ENCODE peak calls at places on chromosomes 16 and 17, in ten cellular contexts. One of them, this sample, is unnamed.
A peak's percentile ranks its signal among the peaks of the same experiment; 100 is the strongest.

GRCh38 chr17:76578376-76578775 is 7.3 kb downstream of the ST6GALNAC2 start:
- DNase-seq in HFFc6: peak; percentile 69
- DNase-seq in H9: no peak
- DNase-seq in CD4-positive, alpha-beta T cell: no peak
- DNase-seq in heart left ventricle: no peak
- DNase-seq in AG09309: no peak
- DNase-seq in ovary: no peak
- DNase-seq in Calu3: no peak
- DNase-seq in GM13977: no peak
- DNase-seq in sigmoid colon: no peak
- DNase-seq in this sample: no peak

GRCh38 chr16:77637939-77638338 is 84.4 kb upstream of the NUDT7 start:
- DNase-seq in heart left ventricle: no peak
- DNase-seq in ovary: no peak
- DNase-seq in AG09309: no peak
- DNase-seq in HFFc6: no peak
- DNase-seq in sigmoid colon: no peak
- DNase-seq in H9: no peak
- DNase-seq in GM13977: no peak
- DNase-seq in CD4-positive, alpha-beta T cell: no peak
- DNase-seq in Calu3: no peak
- DNase-seq in this sample: no peak

GRCh38 chr17:49687878-49688491 is 10.1 kb upstream of the SPOP start:
- DNase-seq in AG09309: no peak
- DNase-seq in ovary: no peak
- DNase-seq in sigmoid colon: no peak
- DNase-seq in heart left ventricle: no peak
- DNase-seq in Calu3: no peak
- DNase-seq in CD4-positive, alpha-beta T cell: no peak
- DNase-seq in H9: peak; percentile 28
- DNase-seq in HFFc6: peak; percentile 12
- DNase-seq in GM13977: no peak
- DNase-seq in this sample: no peak

GRCh38 chr17:72476575-72476986 is 355.8 kb downstream of the SOX9 start:
- DNase-seq in HFFc6: no peak
- DNase-seq in Calu3: no peak
- DNase-seq in heart left ventricle: no peak
- DNase-seq in ovary: no peak
- DNase-seq in AG09309: no peak
- DNase-seq in GM13977: no peak
- DNase-seq in H9: peak; percentile 93
- DNase-seq in CD4-positive, alpha-beta T cell: no peak
- DNase-seq in sigmoid colon: no peak
- DNase-seq in this sample: no peak

GRCh38 chr17:6496116-6496481 is 51.8 kb downstream of the PIMREG start:
- DNase-seq in ovary: peak; percentile 68
- DNase-seq in GM13977: peak; percentile 46
- DNase-seq in sigmoid colon: peak; percentile 37
- DNase-seq in CD4-positive, alpha-beta T cell: no peak
- DNase-seq in HFFc6: no peak
- DNase-seq in AG09309: no peak
- DNase-seq in Calu3: no peak
- DNase-seq in H9: peak; percentile 98
- DNase-seq in heart left ventricle: no peak
- DNase-seq in this sample: no peak

GRCh38 chr17:54891176-54891821 is 9.4 kb upstream of the TOM1L1 start:
- DNase-seq in ovary: no peak
- DNase-seq in AG09309: peak; percentile 23
- DNase-seq in CD4-positive, alpha-beta T cell: no peak
- DNase-seq in HFFc6: peak; percentile 69
- DNase-seq in sigmoid colon: no peak
- DNase-seq in GM13977: peak; percentile 21
- DNase-seq in Calu3: peak; percentile 28
- DNase-seq in heart left ventricle: no peak
- DNase-seq in H9: peak; percentile 57
- DNase-seq in this sample: peak; percentile 9

GRCh38 chr17:65018612-65019290 is 37.8 kb downstream of the GNA13 start:
- DNase-seq in Calu3: no peak
- DNase-seq in ovary: no peak
- DNase-seq in GM13977: no peak
- DNase-seq in heart left ventricle: no peak
- DNase-seq in AG09309: no peak
- DNase-seq in CD4-positive, alpha-beta T cell: no peak
- DNase-seq in sigmoid colon: no peak
- DNase-seq in H9: no peak
- DNase-seq in HFFc6: no peak
- DNase-seq in this sample: no peak

GRCh38 chr17:19713462-19713861 is 2.9 kb downstream of the SLC47A2 start:
- DNase-seq in CD4-positive, alpha-beta T cell: no peak
- DNase-seq in Calu3: no peak
- DNase-seq in sigmoid colon: no peak
- DNase-seq in heart left ventricle: no peak
- DNase-seq in H9: peak; percentile 71
- DNase-seq in ovary: no peak
- DNase-seq in GM13977: no peak
- DNase-seq in AG09309: no peak
- DNase-seq in HFFc6: no peak
- DNase-seq in this sample: no peak

GRCh38 chr17:69227536-69227935 is 1.1 kb downstream of the ABCA10 start:
- DNase-seq in AG09309: no peak
- DNase-seq in heart left ventricle: no peak
- DNase-seq in H9: no peak
- DNase-seq in Calu3: no peak
- DNase-seq in GM13977: no peak
- DNase-seq in ovary: no peak
- DNase-seq in sigmoid colon: no peak
- DNase-seq in CD4-positive, alpha-beta T cell: no peak
- DNase-seq in HFFc6: no peak
- DNase-seq in this sample: no peak

GRCh38 chr17:69220098-69220497 is 8.5 kb downstream of the ABCA10 start:
- DNase-seq in CD4-positive, alpha-beta T cell: no peak
- DNase-seq in H9: no peak
- DNase-seq in AG09309: no peak
- DNase-seq in sigmoid colon: no peak
- DNase-seq in GM13977: no peak
- DNase-seq in HFFc6: no peak
- DNase-seq in heart left ventricle: no peak
- DNase-seq in Calu3: no peak
- DNase-seq in ovary: no peak
- DNase-seq in this sample: no peak

GRCh38 chr17:69228576-69228975 is at the start of gene ABCA10:
- DNase-seq in sigmoid colon: no peak
- DNase-seq in ovary: no peak
- DNase-seq in H9: no peak
- DNase-seq in AG09309: no peak
- DNase-seq in heart left ventricle: no peak
- DNase-seq in Calu3: no peak
- DNase-seq in GM13977: no peak
- DNase-seq in CD4-positive, alpha-beta T cell: no peak
- DNase-seq in HFFc6: no peak
- DNase-seq in this sample: no peak

GRCh38 chr17:69222707-69223106 is 5.9 kb downstream of the ABCA10 start:
- DNase-seq in Calu3: no peak
- DNase-seq in GM13977: no peak
- DNase-seq in heart left ventricle: no peak
- DNase-seq in ovary: no peak
- DNase-seq in HFFc6: no peak
- DNase-seq in H9: no peak
- DNase-seq in AG09309: no peak
- DNase-seq in sigmoid colon: no peak
- DNase-seq in CD4-positive, alpha-beta T cell: no peak
- DNase-seq in this sample: no peak

GRCh38 chr17:69223809-69224208 is 4.8 kb downstream of the ABCA10 start:
- DNase-seq in CD4-positive, alpha-beta T cell: no peak
- DNase-seq in AG09309: no peak
- DNase-seq in ovary: no peak
- DNase-seq in H9: no peak
- DNase-seq in sigmoid colon: no peak
- DNase-seq in Calu3: no peak
- DNase-seq in heart left ventricle: no peak
- DNase-seq in GM13977: peak; percentile 10
- DNase-seq in HFFc6: no peak
- DNase-seq in this sample: no peak
- TF ChIP-seq CTCF in CD4-positive, alpha-beta T cell: no peak
- TF ChIP-seq CTCF in AG09309: no peak
- TF ChIP-seq CTCF in ovary: no peak
- TF ChIP-seq CTCF in H9: no peak
- TF ChIP-seq CTCF in sigmoid colon: no peak
- TF ChIP-seq CTCF in Calu3: no peak
- TF ChIP-seq CTCF in heart left ventricle: no peak
- TF ChIP-seq CTCF in GM13977: no peak
- TF ChIP-seq CTCF in HFFc6: no peak
- TF ChIP-seq CTCF in this sample: no peak

GRCh38 chr16:87016636-87017035 is 300.6 kb downstream of the C16orf95 start:
- DNase-seq in AG09309: no peak
- DNase-seq in H9: no peak
- DNase-seq in CD4-positive, alpha-beta T cell: no peak
- DNase-seq in sigmoid colon: no peak
- DNase-seq in Calu3: no peak
- DNase-seq in HFFc6: no peak
- DNase-seq in GM13977: no peak
- DNase-seq in ovary: no peak
- DNase-seq in heart left ventricle: no peak
- DNase-seq in this sample: no peak

GRCh38 chr16:87014112-87014511 is 303.1 kb downstream of the C16orf95 start:
- DNase-seq in GM13977: no peak
- DNase-seq in heart left ventricle: no peak
- DNase-seq in H9: no peak
- DNase-seq in HFFc6: no peak
- DNase-seq in Calu3: no peak
- DNase-seq in sigmoid colon: no peak
- DNase-seq in AG09309: no peak
- DNase-seq in ovary: no peak
- DNase-seq in CD4-positive, alpha-beta T cell: no peak
- DNase-seq in this sample: no peak

GRCh38 chr16:87016056-87016455 is 301.1 kb downstream of the C16orf95 start:
- DNase-seq in AG09309: no peak
- DNase-seq in Calu3: no peak
- DNase-seq in GM13977: no peak
- DNase-seq in sigmoid colon: no peak
- DNase-seq in ovary: no peak
- DNase-seq in H9: no peak
- DNase-seq in heart left ventricle: no peak
- DNase-seq in HFFc6: no peak
- DNase-seq in CD4-positive, alpha-beta T cell: no peak
- DNase-seq in this sample: no peak

GRCh38 chr16:87012954-87013938 is 303.9 kb downstream of the C16orf95 start:
- DNase-seq in sigmoid colon: no peak
- DNase-seq in Calu3: no peak
- DNase-seq in H9: no peak
- DNase-seq in HFFc6: no peak
- DNase-seq in GM13977: no peak
- DNase-seq in AG09309: no peak
- DNase-seq in heart left ventricle: peak; percentile 44
- DNase-seq in ovary: peak; percentile 45
- DNase-seq in CD4-positive, alpha-beta T cell: no peak
- DNase-seq in this sample: no peak

DNA sequence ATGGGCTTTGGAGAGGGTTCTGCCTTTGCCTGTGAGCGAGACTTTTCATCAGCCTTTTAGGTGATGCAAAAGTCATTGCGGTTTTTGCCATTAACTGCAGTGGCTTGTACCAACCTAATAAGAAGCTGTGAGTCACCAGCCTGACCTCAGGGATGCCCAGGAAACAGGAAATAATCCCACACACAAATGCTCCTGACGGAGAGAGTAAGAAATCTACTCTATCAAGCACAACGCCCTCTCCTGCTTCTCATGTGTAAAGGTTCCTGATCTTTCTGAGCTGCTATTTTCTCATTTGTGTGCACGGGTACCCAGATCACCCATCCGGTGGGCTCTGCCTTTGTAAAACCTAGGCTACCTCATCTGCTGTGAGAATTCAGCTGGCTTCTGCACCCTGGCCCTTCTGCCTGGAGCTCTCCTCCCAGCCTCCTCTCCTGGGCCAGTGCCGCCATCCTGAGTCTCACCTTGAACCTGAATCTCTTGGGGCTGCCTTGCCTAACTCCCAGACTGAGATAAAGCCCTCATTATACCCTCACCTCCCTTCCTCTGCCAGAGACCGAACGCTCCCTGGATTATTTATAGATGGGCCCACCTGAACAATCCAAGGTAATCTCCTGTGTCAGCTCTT is 299.7 kb downstream of the C16orf95 start:
- DNase-seq in ovary: no peak
- DNase-seq in Calu3: peak; percentile 77
- DNase-seq in H9: peak; percentile 39
- DNase-seq in CD4-positive, alpha-beta T cell: no peak
- DNase-seq in AG09309: peak; percentile 88
- DNase-seq in sigmoid colon: peak; percentile 22
- DNase-seq in HFFc6: peak; percentile 81
- DNase-seq in GM13977: no peak
- DNase-seq in heart left ventricle: no peak
- DNase-seq in this sample: no peak
- TF ChIP-seq CTCF in ovary: no peak
- TF ChIP-seq CTCF in Calu3: peak; percentile 43
- TF ChIP-seq CTCF in H9: peak; percentile 53
- TF ChIP-seq CTCF in CD4-positive, alpha-beta T cell: no peak
- TF ChIP-seq CTCF in AG09309: peak; percentile 54
- TF ChIP-seq CTCF in sigmoid colon: no peak
- TF ChIP-seq CTCF in HFFc6: peak; percentile 70
- TF ChIP-seq CTCF in GM13977: no peak
- TF ChIP-seq CTCF in heart left ventricle: no peak
- TF ChIP-seq CTCF in this sample: peak; percentile 31

DNA sequence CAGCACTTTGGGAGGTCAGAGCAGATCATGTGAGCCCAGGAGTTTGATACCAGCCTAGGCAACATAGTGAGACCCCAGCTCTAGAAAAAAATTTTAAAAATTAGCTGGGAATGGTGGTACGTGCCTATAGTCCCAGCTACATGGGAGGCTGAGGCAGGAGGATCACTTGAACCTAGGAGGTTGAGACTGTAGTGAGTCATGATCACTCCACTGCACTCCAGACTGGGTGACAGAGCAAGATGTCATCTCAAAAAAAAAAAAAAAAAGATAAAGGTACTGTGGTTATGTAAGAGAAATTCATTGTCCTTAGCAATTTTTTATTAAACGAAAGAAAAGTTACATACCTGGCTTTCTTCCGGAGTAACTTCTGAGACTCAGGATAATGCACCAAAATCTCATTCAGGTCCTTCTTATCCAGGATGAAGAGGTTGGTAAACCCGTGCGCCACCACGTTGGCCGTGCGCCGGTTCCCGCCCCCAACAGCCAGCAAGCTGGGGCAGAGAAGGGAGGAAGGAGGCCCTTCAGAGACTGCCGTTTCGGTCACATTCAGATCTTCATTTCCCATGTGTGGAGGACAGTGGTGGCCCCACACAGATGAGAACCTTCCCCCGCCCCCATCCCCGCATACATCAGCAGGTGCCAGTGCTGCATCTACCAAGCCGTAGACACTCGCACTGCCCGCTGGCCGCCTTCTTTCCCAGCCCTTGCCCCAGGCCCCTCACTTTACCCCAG is 73.7 kb downstream of the CNGB1 start:
- DNase-seq in heart left ventricle: no peak
- DNase-seq in CD4-positive, alpha-beta T cell: no peak
- DNase-seq in sigmoid colon: no peak
- DNase-seq in ovary: no peak
- DNase-seq in AG09309: no peak
- DNase-seq in HFFc6: no peak
- DNase-seq in H9: no peak
- DNase-seq in GM13977: no peak
- DNase-seq in Calu3: no peak
- DNase-seq in this sample: no peak
- TF ChIP-seq CTCF in heart left ventricle: no peak
- TF ChIP-seq CTCF in CD4-positive, alpha-beta T cell: no peak
- TF ChIP-seq CTCF in sigmoid colon: no peak
- TF ChIP-seq CTCF in ovary: no peak
- TF ChIP-seq CTCF in AG09309: no peak
- TF ChIP-seq CTCF in HFFc6: no peak
- TF ChIP-seq CTCF in H9: no peak
- TF ChIP-seq CTCF in GM13977: no peak
- TF ChIP-seq CTCF in Calu3: no peak
- TF ChIP-seq CTCF in this sample: no peak

DNA sequence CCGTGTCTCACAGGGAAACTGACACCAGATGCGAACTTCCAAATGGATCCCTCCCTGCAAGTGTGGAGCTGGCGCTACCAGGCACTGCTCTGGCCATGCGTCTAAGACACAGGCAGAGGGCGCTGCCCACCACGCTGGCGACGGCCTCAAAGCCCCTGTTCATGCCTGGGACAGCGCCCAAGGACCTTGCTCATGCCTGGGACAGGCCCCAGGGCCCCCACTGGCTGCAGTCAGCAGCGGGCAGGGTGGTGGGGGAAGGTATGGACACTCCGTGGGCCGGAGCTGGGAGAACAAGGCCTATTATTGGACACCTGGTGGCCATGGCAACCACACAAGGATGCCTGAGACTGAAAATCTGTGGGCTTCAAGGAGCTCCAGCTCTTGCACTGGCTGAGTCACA is 8.8 kb downstream of the ZG16B start:
- DNase-seq in heart left ventricle: peak; percentile 66
- DNase-seq in H9: peak; percentile 91
- DNase-seq in HFFc6: peak; percentile 76
- DNase-seq in ovary: peak; percentile 53
- DNase-seq in sigmoid colon: no peak
- DNase-seq in Calu3: peak; percentile 84
- DNase-seq in GM13977: peak; percentile 82
- DNase-seq in CD4-positive, alpha-beta T cell: no peak
- DNase-seq in AG09309: peak; percentile 38
- DNase-seq in this sample: peak; percentile 58
- TF ChIP-seq CTCF in heart left ventricle: peak; percentile 73
- TF ChIP-seq CTCF in H9: peak; percentile 97
- TF ChIP-seq CTCF in HFFc6: peak; percentile 92
- TF ChIP-seq CTCF in ovary: peak; percentile 30
- TF ChIP-seq CTCF in sigmoid colon: no peak
- TF ChIP-seq CTCF in Calu3: peak; percentile 88
- TF ChIP-seq CTCF in GM13977: peak; percentile 73
- TF ChIP-seq CTCF in CD4-positive, alpha-beta T cell: peak; percentile 51
- TF ChIP-seq CTCF in AG09309: peak; percentile 98
- TF ChIP-seq CTCF in this sample: peak; percentile 87

This sample was measured in neural crest cell.